ENCODE peak calls at places on chromosomes 16 and 17, in ten cellular contexts. Z is left colon, E is amniotic stem cell, R is heart right ventricle, B is GM23338, O is AG08395, W is breast epithelium, N is D341Med, J is esophagus muscularis mucosa, H is frontal cortex. F is an unnamed sample.

GRCh38 chr16:22898874-22899348 is 84.9 kb downstream of the HS3ST2 start:
- DNase-seq in Z (peak; percentile 78), E (peak; percentile 4), R (peak; percentile 88), B (peak; percentile 96), O (peak; percentile 40), W (peak; percentile 52), N (peak; percentile 81), J (no peak), H (peak; percentile 45), F (peak; percentile 20)

GRCh38 chr17:57293077-57293476 is 36.8 kb downstream of the MSI2 start:
- DNase-seq in Z (no peak), E (no peak), R (no peak), B (no peak), O (no peak), W (peak; percentile 86), N (no peak), J (no peak), H (no peak), F (no peak)

GRCh38 chr17:8806206-8807069 is 7.3 kb upstream of the MFSD6L start:
- DNase-seq in Z (no peak), E (no peak), R (no peak), B (no peak), O (no peak), W (no peak), N (no peak), J (peak; percentile 64), H (no peak), F (no peak)

GRCh38 chr16:71367243-71367976 is 8.9 kb downstream of the CALB2 start:
- DNase-seq in Z (peak; percentile 58), E (no peak), R (no peak), B (peak; percentile 94), O (peak; percentile 60), W (no peak), N (peak; percentile 82), J (no peak), H (peak; percentile 32), F (peak; percentile 38)

GRCh38 chr17:73232587-73233373 is 28.9 kb downstream of the CPSF4L start:
- DNase-seq in Z (no peak), E (no peak), R (no peak), B (peak; percentile 63), O (peak; percentile 44), W (no peak), N (peak; percentile 90), J (no peak), H (no peak), F (peak; percentile 62)

GRCh38 chr16:70692481-70693203 is 6.8 kb upstream of the MTSS2 start:
- DNase-seq in Z (no peak), E (no peak), R (no peak), B (no peak), O (no peak), W (no peak), N (no peak), J (no peak), H (no peak), F (no peak)

GRCh38 chr16:22848451-22848850 is 34.5 kb downstream of the HS3ST2 start:
- DNase-seq in Z (no peak), E (no peak), R (no peak), B (peak; percentile 50), O (no peak), W (peak; percentile 20), N (no peak), J (peak; percentile 68), H (no peak), F (no peak)

GRCh38 chr16:73000020-73000906 is 47.7 kb downstream of the ZFHX3 start:
- DNase-seq in Z (no peak), E (no peak), R (peak; percentile 43), B (no peak), O (peak; percentile 32), W (peak; percentile 82), N (no peak), J (no peak), H (peak; percentile 49), F (no peak)

GRCh38 chr17:82216301-82217119 is 3.9 kb upstream of the CCDC57 start:
- DNase-seq in Z (peak; percentile 83), E (peak; percentile 37), R (peak; percentile 61), B (no peak), O (peak; percentile 79), W (peak; percentile 66), N (peak; percentile 51), J (no peak), H (no peak), F (peak; percentile 90)

GRCh38 chr17:2054262-2054739 is 602 bp upstream of the HIC1 start:
- DNase-seq in Z (no peak), E (no peak), R (no peak), B (peak; percentile 57), O (no peak), W (no peak), N (peak; percentile 37), J (peak; percentile 93), H (no peak), F (no peak)

GRCh38 chr16:74601131-74601871 is 5.6 kb downstream of the GLG1 start:
- DNase-seq in Z (peak; percentile 58), E (no peak), R (no peak), B (no peak), O (no peak), W (no peak), N (no peak), J (no peak), H (no peak), F (no peak)

GRCh38 chr17:63474174-63474913 is 2.5 kb upstream of the ACE start:
- DNase-seq in Z (peak; percentile 56), E (no peak), R (peak; percentile 80), B (no peak), O (no peak), W (no peak), N (no peak), J (no peak), H (no peak), F (no peak)

GRCh38 chr17:73690581-73691135 is 46.4 kb upstream of the SDK2 start:
- DNase-seq in Z (no peak), E (no peak), R (no peak), B (peak; percentile 65), O (no peak), W (no peak), N (peak; percentile 86), J (peak; percentile 55), H (no peak), F (no peak)

GRCh38 chr17:76005263-76006149 is 4.9 kb downstream of the CDK3 start:
- DNase-seq in Z (peak; percentile 91), E (no peak), R (peak; percentile 78), B (peak; percentile 95), O (peak; percentile 78), W (peak; percentile 61), N (peak; percentile 92), J (peak; percentile 96), H (peak; percentile 78), F (peak; percentile 87)

GRCh38 chr16:58236231-58236690 is 38.4 kb upstream of the CSNK2A2 start:
- DNase-seq in Z (peak; percentile 83), E (no peak), R (peak; percentile 66), B (peak; percentile 97), O (peak; percentile 82), W (peak; percentile 46), N (peak; percentile 78), J (no peak), H (peak; percentile 61), F (peak; percentile 25)

GRCh38 chr17:17035920-17036319 is 6.3 kb upstream of the MPRIP start:
- DNase-seq in Z (no peak), E (no peak), R (no peak), B (no peak), O (no peak), W (no peak), N (no peak), J (no peak), H (no peak), F (no peak)

GRCh38 chr17:56112086-56112485 is 41.2 kb upstream of the ANKFN1 start:
- DNase-seq in Z (no peak), E (no peak), R (no peak), B (no peak), O (peak; percentile 73), W (no peak), N (no peak), J (no peak), H (no peak), F (peak; percentile 28)

GRCh38 chr17:58786586-58787295 is 31.1 kb downstream of the PPM1E start:
- DNase-seq in Z (no peak), E (peak; percentile 28), R (no peak), B (no peak), O (peak; percentile 15), W (no peak), N (no peak), J (no peak), H (no peak), F (peak; percentile 93)

GRCh38 chr16:23398987-23399805 is 53.8 kb downstream of the COG7 start:
- DNase-seq in Z (no peak), E (no peak), R (peak; percentile 41), B (peak; percentile 93), O (no peak), W (no peak), N (no peak), J (no peak), H (no peak), F (no peak)

GRCh38 chr16:71347146-71347545 is 11.4 kb upstream of the CALB2 start:
- DNase-seq in Z (no peak), E (no peak), R (no peak), B (no peak), O (no peak), W (no peak), N (no peak), J (no peak), H (no peak), F (no peak)

GRCh38 chr16:83392743-83393142 is 415.0 kb upstream of the HSBP1 start:
- DNase-seq in Z (no peak), E (no peak), R (no peak), B (no peak), O (peak; percentile 6), W (no peak), N (no peak), J (no peak), H (no peak), F (no peak)

GRCh38 chr17:49952209-49952911 is 16.6 kb upstream of the DLX4 start:
- DNase-seq in Z (peak; percentile 89), E (peak; percentile 9), R (peak; percentile 67), B (peak; percentile 94), O (peak; percentile 83), W (peak; percentile 68), N (peak; percentile 93), J (peak; percentile 94), H (peak; percentile 54), F (peak; percentile 25)

GRCh38 chr17:19298561-19299213 is 61.5 kb downstream of the EPN2 start:
- DNase-seq in Z (no peak), E (no peak), R (no peak), B (no peak), O (no peak), W (no peak), N (no peak), J (no peak), H (no peak), F (no peak)

GRCh38 chr17:8913091-8913490 is 45.6 kb upstream of the PIK3R6 start:
- DNase-seq in Z (no peak), E (no peak), R (no peak), B (no peak), O (no peak), W (no peak), N (no peak), J (peak; percentile 66), H (no peak), F (no peak)

GRCh38 chr16:17275076-17275732 is 195.6 kb downstream of the XYLT1 start:
- DNase-seq in Z (peak; percentile 90), E (no peak), R (no peak), B (no peak), O (no peak), W (peak; percentile 43), N (no peak), J (no peak), H (no peak), F (peak; percentile 13)